ENCODE peak calls at places on chromosomes 16 and 17, in six cellular contexts. B is activated gamma-delta T cell treated with Interleukin-2 at 50 U/mL for 16 hours; Y is adrenal gland; O is activated effector memory CD4-positive, alpha-beta T cell treated with Interleukin-2 at 50 U/mL for 16 hours; L is activated T-cell treated with anti-CD3 and anti-CD28 coated beads, Interleukin-2, amount 50 U/mL, for 4 hours; N is GM10248. C is an unnamed sample.

GRCh38 chr17:61635913-61636432 is 45.0 kb upstream of the NACA2 start:
- DNase-seq in B (peak), Y (peak), O (peak), L (peak), N (peak), C (no peak)

GRCh38 chr16:59632266-59632855 is 898.2 kb upstream of the GOT2 start:
- DNase-seq in B (no peak), Y (no peak), O (no peak), L (no peak), N (no peak), C (no peak)

GRCh38 chr17:82786427-82786826 is 34.6 kb downstream of the TBCD start:
- DNase-seq in B (no peak), Y (no peak), O (no peak), L (no peak), N (no peak), C (no peak)

GRCh38 chr17:29005936-29006438 is at the start of gene SEZ6:
- DNase-seq in B (peak), Y (peak), O (peak), L (peak), N (peak), C (peak)

GRCh38 chr16:82630219-82630618 is 3.5 kb downstream of the CDH13 start:
- DNase-seq in B (no peak), Y (no peak), O (no peak), L (no peak), N (no peak), C (no peak)

GRCh38 chr16:762049-762513 is 1.5 kb downstream of the MSLN start:
- DNase-seq in B (no peak), Y (no peak), O (no peak), L (no peak), N (no peak), C (no peak)

GRCh38 chr17:7747586-7747985 is 30.0 kb downstream of the DNAH2 start:
- DNase-seq in B (no peak), Y (no peak), O (no peak), L (no peak), N (no peak), C (no peak)

GRCh38 chr17:11935734-11936406 is 61.4 kb downstream of the ZNF18 start:
- DNase-seq in B (no peak), Y (peak), O (no peak), L (no peak), N (no peak), C (no peak)

GRCh38 chr16:89903908-89904515 is 14.7 kb upstream of the MC1R start:
- DNase-seq in B (no peak), Y (no peak), O (no peak), L (no peak), N (no peak), C (no peak)

GRCh38 chr16:11783319-11784047 is 13.6 kb downstream of the ZC3H7A start:
- DNase-seq in B (peak), Y (no peak), O (no peak), L (peak), N (peak), C (peak)

GRCh38 chr16:482468-483185 is 44.9 kb upstream of the CAPN15 start:
- DNase-seq in B (no peak), Y (no peak), O (no peak), L (no peak), N (no peak), C (no peak)

GRCh38 chr17:8022358-8023038 is 16.4 kb upstream of the ALOX15B start:
- DNase-seq in B (no peak), Y (no peak), O (no peak), L (no peak), N (no peak), C (no peak)

GRCh38 chr17:35569405-35569804 is 8.8 kb upstream of the SLFN14 start:
- DNase-seq in B (no peak), Y (no peak), O (no peak), L (no peak), N (no peak), C (no peak)

GRCh38 chr17:37405955-37406634 is 541 bp downstream of the ACACA start:
- DNase-seq in B (no peak), Y (no peak), O (no peak), L (no peak), N (no peak), C (no peak)

GRCh38 chr16:72936408-72936807 is 111.5 kb downstream of the ZFHX3 start:
- DNase-seq in B (no peak), Y (no peak), O (no peak), L (no peak), N (no peak), C (no peak)

GRCh38 chr17:6661464-6661848 is 9.9 kb downstream of the C17orf100 start:
- DNase-seq in B (no peak), Y (no peak), O (no peak), L (no peak), N (peak), C (no peak)

GRCh38 chr16:82460761-82461160 is 166.0 kb upstream of the CDH13 start:
- DNase-seq in B (no peak), Y (no peak), O (no peak), L (no peak), N (no peak), C (no peak)

GRCh38 chr16:57540906-57541753 is 1.3 kb upstream of the ADGRG5 start:
- DNase-seq in B (no peak), Y (no peak), O (no peak), L (no peak), N (peak), C (no peak)

GRCh38 chr17:57819273-57819672 is 30.6 kb downstream of the MRPS23 start:
- DNase-seq in B (no peak), Y (no peak), O (no peak), L (no peak), N (no peak), C (no peak)

GRCh38 chr16:21990381-21990944 is 10.5 kb downstream of the PDZD9 start:
- DNase-seq in B (no peak), Y (no peak), O (no peak), L (no peak), N (no peak), C (no peak)

GRCh38 chr17:29577778-29578211 is 9.3 kb downstream of the TP53I13 start:
- DNase-seq in B (no peak), Y (no peak), O (no peak), L (no peak), N (no peak), C (no peak)

GRCh38 chr17:39627170-39627716 is 491 bp downstream of the PPP1R1B start:
- DNase-seq in B (no peak), Y (no peak), O (no peak), L (no peak), N (no peak), C (no peak)

GRCh38 chr16:27222499-27223225 is 19.3 kb downstream of the KDM8 start:
- DNase-seq in B (no peak), Y (peak), O (no peak), L (no peak), N (no peak), C (no peak)

GRCh38 chr17:82118815-82119380 is 20.9 kb upstream of the FASN start:
- DNase-seq in B (no peak), Y (no peak), O (no peak), L (no peak), N (no peak), C (no peak)

GRCh38 chr17:43845772-43846171 is 1.2 kb upstream of the CD300LG start:
- DNase-seq in B (no peak), Y (no peak), O (no peak), L (no peak), N (no peak), C (no peak)

GRCh38 chr17:43018932-43019331 is 3.3 kb downstream of the VAT1 start:
- DNase-seq in B (no peak), Y (no peak), O (no peak), L (no peak), N (no peak), C (no peak)

GRCh38 chr17:14010999-14011692 is 58.2 kb upstream of the COX10 start:
- DNase-seq in B (no peak), Y (no peak), O (no peak), L (no peak), N (no peak), C (no peak)

GRCh38 chr17:47649972-47650524 is 329 bp downstream of the KPNB1 start:
- DNase-seq in B (no peak), Y (no peak), O (no peak), L (peak), N (peak), C (no peak)

GRCh38 chr17:2872282-2872681 is 76.0 kb downstream of the RAP1GAP2 start:
- DNase-seq in B (no peak), Y (no peak), O (no peak), L (no peak), N (no peak), C (no peak)

GRCh38 chr16:53773150-53773846 is 69.3 kb downstream of the FTO start:
- DNase-seq in B (no peak), Y (peak), O (no peak), L (no peak), N (peak), C (no peak)

GRCh38 chr17:63445571-63446217 is 412 bp downstream of the CYB561 start:
- DNase-seq in B (peak), Y (peak), O (peak), L (peak), N (peak), C (peak)

GRCh38 chr17:81018044-81018802 is 16.7 kb upstream of the BAIAP2 start:
- DNase-seq in B (peak), Y (no peak), O (peak), L (no peak), N (no peak), C (peak)

GRCh38 chr16:14013571-14014283 is 57.4 kb upstream of the MRTFB start:
- DNase-seq in B (no peak), Y (peak), O (no peak), L (no peak), N (no peak), C (no peak)

GRCh38 chr16:67897231-67897630 is 4.2 kb downstream of the PSKH1 start:
- DNase-seq in B (no peak), Y (no peak), O (no peak), L (no peak), N (no peak), C (no peak)

GRCh38 chr17:77810536-77810935 is 148.0 kb upstream of the TNRC6C start:
- DNase-seq in B (no peak), Y (peak), O (no peak), L (no peak), N (no peak), C (no peak)

GRCh38 chr17:65473363-65473762 is 88.1 kb downstream of the AXIN2 start:
- DNase-seq in B (no peak), Y (no peak), O (no peak), L (no peak), N (no peak), C (no peak)